ENCODE peak calls at places on chromosomes 16 and 17, in six cellular contexts. X is BE2C, Q is adrenal gland, A is fibroblast of lung, K is lung, M is heart left ventricle. R is an unnamed sample. For H3K27me3, the result is how much of the 10 kb centered on the place peaks cover.

GRCh38 chr17:65079489-65079900 is 23.0 kb upstream of the GNA13 start:
- DNase-seq in X (no peak), Q (no peak), A (no peak), K (no peak), M (no peak), R (no peak)

GRCh38 chr16:17744903-17745581 is 274.3 kb upstream of the XYLT1 start:
- DNase-seq in X (no peak), Q (no peak), A (peak), K (no peak), M (no peak), R (no peak)

GRCh38 chr16:29763326-29763725 is 14.7 kb upstream of the ZG16 start:
- DNase-seq in X (no peak), Q (no peak), A (no peak), K (no peak), M (no peak), R (no peak)

GRCh38 chr17:74757931-74758845 is 9.8 kb downstream of the NHERF1 start:
- DNase-seq in X (peak), Q (no peak), A (peak), K (no peak), M (no peak), R (no peak)

GRCh38 chr17:41678907-41679739 is 9.6 kb upstream of the EIF1 start:
- DNase-seq in X (no peak), Q (no peak), A (peak), K (peak), M (peak), R (no peak)

GRCh38 chr17:61809816-61810392 is 53.4 kb downstream of the BRIP1 start:
- DNase-seq in X (no peak), Q (no peak), A (peak), K (no peak), M (no peak), R (no peak)

GRCh38 chr16:50419116-50419515 is 50.3 kb upstream of the BRD7 start:
- DNase-seq in X (no peak), Q (no peak), A (no peak), K (no peak), M (no peak), R (no peak)

GRCh38 chr17:76565728-76566612 is 19.7 kb downstream of the ST6GALNAC2 start:
- DNase-seq in X (no peak), Q (no peak), A (no peak), K (no peak), M (no peak), R (no peak)

GRCh38 chr16:89973654-89974335 is 25.2 kb downstream of the DEF8 start:
- DNase-seq in X (no peak), Q (no peak), A (no peak), K (no peak), M (no peak), R (no peak)
- TF ChIP-seq CTCF in X (no peak), Q (no peak), A (no peak), K (no peak), M (no peak), R (no peak)

GRCh38 chr16:66130296-66130910 is 236.1 kb upstream of the CDH5 start:
- DNase-seq in X (no peak), Q (no peak), A (peak), K (no peak), M (no peak), R (no peak)
- H3K27me3 ChIP-seq in X (under half), Q (under half), A (under half), K (under half), M (under half), R (under half)

GRCh38 chr16:3264137-3265036 is 8.0 kb upstream of the MEFV start:
- DNase-seq in X (peak), Q (peak), A (peak), K (peak), M (peak), R (peak)
- TF ChIP-seq CTCF in X (peak), Q (no peak), A (peak), K (no peak), M (no peak), R (peak)

DNA sequence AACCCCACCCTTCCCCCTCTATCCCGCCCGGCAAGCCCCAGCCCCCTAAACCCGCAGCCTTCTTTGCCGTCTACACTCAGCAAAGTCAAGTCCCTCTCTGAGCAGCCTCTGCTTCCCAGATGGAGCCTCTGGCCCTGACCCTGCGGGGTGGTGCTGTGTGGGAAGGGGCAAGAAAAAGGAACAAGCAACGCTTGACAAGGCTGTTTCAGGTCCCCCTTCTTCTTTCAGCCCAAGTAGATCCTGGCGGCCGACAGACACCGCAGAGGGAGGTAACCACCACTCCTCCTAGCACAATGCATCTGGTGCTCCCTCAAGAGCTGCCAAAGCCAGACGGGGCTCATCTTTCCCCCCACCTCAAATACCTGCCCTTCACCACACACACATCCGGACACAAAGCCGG is 178.3 kb downstream of the ENGASE start:
- DNase-seq in X (no peak), Q (no peak), A (no peak), K (no peak), M (no peak), R (no peak)
- H3K27me3 ChIP-seq in X (half or more), Q (under half), A (under half), K (under half), M (half or more), R (under half)

GRCh38 chr16:54882556-54882955 is 48.1 kb upstream of the IRX5 start:
- DNase-seq in X (no peak), Q (no peak), A (no peak), K (no peak), M (no peak), R (no peak)

GRCh38 chr16:54883358-54883757 is 47.3 kb upstream of the IRX5 start:
- DNase-seq in X (no peak), Q (no peak), A (no peak), K (no peak), M (no peak), R (no peak)

GRCh38 chr16:54890381-54890780 is 40.3 kb upstream of the IRX5 start:
- DNase-seq in X (no peak), Q (no peak), A (no peak), K (no peak), M (no peak), R (no peak)

GRCh38 chr16:54886078-54886477 is 44.6 kb upstream of the IRX5 start:
- DNase-seq in X (no peak), Q (no peak), A (no peak), K (no peak), M (no peak), R (no peak)
- TF ChIP-seq CTCF in X (no peak), Q (no peak), A (no peak), K (no peak), M (no peak), R (no peak)

DNA sequence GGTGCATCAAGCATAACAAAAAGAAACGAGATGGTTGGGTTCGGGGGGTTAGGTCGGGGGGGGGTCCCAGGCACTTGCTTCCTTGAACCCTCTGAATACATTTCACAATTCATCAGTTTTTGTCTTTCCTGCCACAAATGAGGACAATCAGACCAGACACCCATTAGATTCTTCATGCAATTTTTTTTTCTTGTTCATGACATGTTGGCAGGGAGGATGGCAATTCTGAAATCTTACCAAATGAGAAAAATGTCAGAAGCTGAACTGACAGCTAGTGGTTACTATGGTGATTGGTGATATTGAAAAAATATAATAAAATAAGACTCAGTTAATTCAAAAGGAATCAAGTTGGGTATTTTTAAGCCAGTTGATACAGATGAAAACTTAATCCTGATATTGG is 419.5 kb upstream of the PSMD7 start:
- DNase-seq in X (no peak), Q (no peak), A (no peak), K (no peak), M (no peak), R (no peak)
- H3K27me3 ChIP-seq in X (under half), Q (under half), A (under half), K (under half), M (under half), R (under half)

GRCh38 chr17:39352511-39352910 is 48.9 kb downstream of the FBXL20 start:
- DNase-seq in X (no peak), Q (no peak), A (peak), K (no peak), M (no peak), R (no peak)
- TF ChIP-seq CTCF in X (no peak), Q (peak), A (no peak), K (no peak), M (no peak), R (peak)

GRCh38 chr17:49896222-49896621 is 48.4 kb upstream of the TAC4 start:
- DNase-seq in X (no peak), Q (no peak), A (no peak), K (no peak), M (no peak), R (no peak)

GRCh38 chr17:49896860-49897259 is 49.0 kb upstream of the TAC4 start:
- DNase-seq in X (no peak), Q (no peak), A (no peak), K (no peak), M (no peak), R (no peak)

GRCh38 chr17:49901460-49902331 is 53.8 kb upstream of the TAC4 start:
- DNase-seq in X (no peak), Q (no peak), A (no peak), K (peak), M (no peak), R (no peak)

GRCh38 chr17:49898547-49899490 is 51.0 kb upstream of the TAC4 start:
- DNase-seq in X (no peak), Q (peak), A (no peak), K (no peak), M (no peak), R (no peak)

DNA sequence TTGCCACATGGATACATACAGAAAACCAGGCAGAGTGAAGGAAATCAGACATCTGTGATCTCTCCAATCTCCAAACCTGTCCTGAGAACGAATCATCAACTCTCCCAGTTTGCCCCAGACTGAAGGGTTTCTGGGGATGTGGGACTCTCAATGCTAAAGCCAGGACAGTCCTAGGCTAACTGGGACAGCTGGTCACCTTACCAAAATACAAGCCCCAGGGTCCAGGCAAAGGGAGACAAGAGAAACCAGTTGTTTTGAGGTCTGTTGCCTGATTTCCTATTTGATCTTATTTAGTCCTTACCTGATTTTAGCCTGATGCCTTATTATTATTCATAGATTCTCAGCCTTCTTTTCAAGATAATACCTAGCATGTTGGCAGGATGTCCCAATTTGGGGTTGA is 51.7 kb upstream of the TAC4 start:
- DNase-seq in X (no peak), Q (no peak), A (no peak), K (no peak), M (no peak), R (no peak)
- H3K27me3 ChIP-seq in X (under half), Q (under half), A (under half), K (under half), M (half or more), R (under half)

DNA sequence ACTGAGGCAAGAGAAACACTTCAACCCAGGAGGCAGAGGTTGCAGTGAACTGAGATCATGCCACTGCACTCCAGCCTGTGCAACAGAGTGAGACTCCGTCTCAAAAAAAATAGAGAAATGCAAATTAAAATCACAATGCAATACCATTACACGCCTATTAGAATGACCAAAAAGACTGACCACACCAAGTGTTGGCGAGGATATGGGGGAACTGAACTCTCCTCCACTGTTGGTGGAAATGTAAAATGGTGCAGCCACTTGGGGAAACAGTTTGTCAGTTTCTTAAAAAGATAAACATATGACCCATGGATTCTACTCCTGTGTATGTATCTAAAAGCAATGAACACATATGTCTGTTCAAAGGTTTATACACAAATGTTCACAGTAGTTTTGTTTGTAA is 204.8 kb downstream of the MRTFB start:
- DNase-seq in X (no peak), Q (no peak), A (no peak), K (no peak), M (no peak), R (no peak)
- TF ChIP-seq CTCF in X (no peak), Q (no peak), A (no peak), K (no peak), M (no peak), R (no peak)